ENCODE peak calls at places on chromosomes 13 and 19, in five cellular contexts. U, V, G, F and E are unnamed samples.

GRCh38 chr19:3982701-3983541 is 2.3 kb downstream of the EEF2 start:
- DNase-seq in U (no peak), V (no peak), G (no peak), F (no peak), E (no peak)

GRCh38 chr13:99354371-99354951 is 47.3 kb upstream of the GPR183 start:
- DNase-seq in U (no peak), V (no peak), G (no peak), F (no peak), E (no peak)

GRCh38 chr13:107807306-107808073 is 407.8 kb downstream of the LIG4 start:
- DNase-seq in U (no peak), V (no peak), G (no peak), F (no peak), E (no peak)

GRCh38 chr19:49553451-49554271 is 25.9 kb downstream of the RCN3 start:
- DNase-seq in U (no peak), V (peak; percentile 70), G (no peak), F (no peak), E (no peak)

GRCh38 chr13:97468331-97468730 is 34.4 kb downstream of the RAP2A start:
- DNase-seq in U (no peak), V (no peak), G (no peak), F (no peak), E (no peak)

GRCh38 chr19:42380155-42380554 is 9.9 kb downstream of the CNFN start:
- DNase-seq in U (no peak), V (no peak), G (no peak), F (no peak), E (no peak)

GRCh38 chr19:41431426-41432386 is 4.5 kb upstream of the B3GNT8 start:
- DNase-seq in U (no peak), V (no peak), G (peak; percentile 51), F (peak; percentile 57), E (no peak)

GRCh38 chr13:104580931-104581330 is 1514.7 kb upstream of the SLC10A2 start:
- DNase-seq in U (no peak), V (no peak), G (no peak), F (no peak), E (no peak)

GRCh38 chr13:54953786-54954185 is 1925.2 kb downstream of the OLFM4 start:
- DNase-seq in U (no peak), V (no peak), G (no peak), F (no peak), E (no peak)

GRCh38 chr13:96198038-96198437 is 108.1 kb downstream of the HS6ST3 start:
- DNase-seq in U (no peak), V (no peak), G (no peak), F (no peak), E (no peak)

DNA sequence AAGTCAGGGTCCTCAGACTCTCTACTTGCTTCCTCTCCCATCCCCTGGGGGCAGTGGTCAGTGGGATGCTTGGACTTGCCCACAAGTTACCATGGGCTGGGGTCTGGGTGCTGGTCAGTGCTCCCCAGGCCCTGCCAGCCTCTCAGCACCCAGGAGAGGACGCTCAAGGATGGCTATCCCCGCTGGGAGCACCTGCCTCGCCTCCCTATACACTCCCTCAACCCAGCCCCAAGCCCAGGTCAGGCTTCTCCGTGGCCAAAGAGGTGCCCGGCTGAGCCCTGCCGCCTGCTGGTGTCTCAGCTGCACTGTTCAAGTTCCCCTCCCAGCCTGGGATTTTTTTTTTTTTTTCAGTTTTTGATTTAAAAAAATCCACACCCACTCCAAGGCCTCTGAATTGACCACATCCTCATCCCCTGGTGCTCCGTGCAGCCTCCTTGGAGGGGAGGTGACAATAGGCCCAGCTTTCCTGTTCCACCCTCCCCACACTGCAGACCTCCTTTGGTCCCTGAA is 10.8 kb downstream of the F2RL3 start:
- DNase-seq in U (no peak), V (peak; percentile 58), G (peak; percentile 73), F (peak; percentile 73), E (no peak)
- TF ChIP-seq CTCF in U (peak; percentile 51), V (peak; percentile 61), G (peak; percentile 76), F (peak; percentile 57), E (peak; percentile 82)

GRCh38 chr13:70964124-70964523 is 855.9 kb upstream of the KLHL1 start:
- DNase-seq in U (no peak), V (no peak), G (no peak), F (no peak), E (no peak)

GRCh38 chr13:70959376-70959775 is 851.1 kb upstream of the KLHL1 start:
- DNase-seq in U (no peak), V (no peak), G (no peak), F (no peak), E (no peak)

DNA sequence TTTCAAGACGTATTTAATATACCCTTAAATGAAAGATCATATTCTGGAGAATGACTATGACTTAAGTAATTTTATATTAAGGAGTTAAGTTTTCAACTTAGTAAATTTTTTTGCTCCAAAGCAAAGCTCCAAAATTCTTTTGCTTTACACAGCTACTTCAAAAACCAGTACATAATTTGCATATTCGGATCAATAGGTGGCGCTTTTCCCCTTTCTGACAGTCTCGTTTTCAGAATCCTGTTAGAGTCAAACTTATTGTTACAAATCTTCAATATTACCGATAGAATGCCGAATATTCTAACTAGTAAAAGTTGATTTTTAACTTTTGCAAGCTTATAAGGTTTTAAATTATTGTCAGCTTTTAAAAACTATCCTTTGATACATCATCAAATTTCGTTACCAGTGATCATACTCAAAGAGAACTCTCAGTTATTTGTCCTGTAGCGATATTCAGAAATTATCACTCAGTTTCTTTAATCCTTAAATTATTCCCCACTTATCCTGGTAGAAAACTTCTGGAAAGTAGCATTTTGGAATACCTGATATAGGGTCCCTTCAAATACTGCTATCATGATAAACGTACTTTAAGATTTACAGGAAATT is 852.7 kb upstream of the KLHL1 start:
- DNase-seq in U (peak; percentile 5), V (no peak), G (peak; percentile 26), F (no peak), E (no peak)
- TF ChIP-seq CTCF in U (peak; percentile 41), V (no peak), G (peak; percentile 63), F (peak; percentile 49), E (peak; percentile 91)

GRCh38 chr19:38918526-38918925 is 6.5 kb upstream of the CCER2 start:
- DNase-seq in U (no peak), V (no peak), G (no peak), F (no peak), E (peak; percentile 89)

GRCh38 chr19:38917516-38917915 is 5.5 kb upstream of the CCER2 start:
- DNase-seq in U (no peak), V (no peak), G (no peak), F (no peak), E (peak; percentile 72)

GRCh38 chr19:38915329-38916321 is 3.6 kb upstream of the CCER2 start:
- DNase-seq in U (no peak), V (no peak), G (no peak), F (peak; percentile 34), E (peak; percentile 80)

GRCh38 chr19:38919837-38920528 is 8.0 kb upstream of the CCER2 start:
- DNase-seq in U (no peak), V (no peak), G (no peak), F (no peak), E (peak; percentile 83)

GRCh38 chr19:38917921-38918491 is 6.0 kb upstream of the CCER2 start:
- DNase-seq in U (no peak), V (no peak), G (peak; percentile 36), F (peak; percentile 12), E (peak; percentile 76)
- TF ChIP-seq CTCF in U (no peak), V (no peak), G (peak; percentile 20), F (no peak), E (peak; percentile 35)

GRCh38 chr19:30897034-30897433 is 452.2 kb downstream of the TSHZ3 start:
- DNase-seq in U (no peak), V (no peak), G (no peak), F (no peak), E (no peak)

GRCh38 chr19:30896551-30896950 is 452.7 kb downstream of the TSHZ3 start:
- DNase-seq in U (no peak), V (no peak), G (peak; percentile 65), F (no peak), E (no peak)

GRCh38 chr19:30898353-30899103 is 450.7 kb downstream of the TSHZ3 start:
- DNase-seq in U (no peak), V (no peak), G (peak; percentile 66), F (no peak), E (no peak)

GRCh38 chr19:30897553-30897952 is 451.7 kb downstream of the TSHZ3 start:
- DNase-seq in U (no peak), V (no peak), G (no peak), F (no peak), E (no peak)

DNA sequence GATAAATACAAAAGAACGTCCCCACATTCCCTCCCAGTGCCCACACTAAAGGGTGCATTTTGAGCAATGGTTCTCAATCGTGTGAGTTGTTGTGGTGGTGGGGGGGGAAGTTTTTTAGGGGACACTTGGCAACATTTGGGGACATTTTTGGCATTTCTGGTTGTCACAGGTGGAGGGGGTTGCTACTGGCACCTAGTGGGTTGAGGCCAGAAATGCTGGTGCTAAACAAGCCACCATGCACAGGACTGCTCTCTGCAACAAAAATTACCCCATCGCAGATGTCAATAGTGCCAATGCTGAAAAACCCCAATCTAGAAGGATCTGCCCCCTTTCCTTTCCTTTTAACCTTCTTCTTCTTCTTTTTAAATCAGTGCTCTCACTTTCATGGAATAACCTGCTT is 453.3 kb downstream of the TSHZ3 start:
- DNase-seq in U (no peak), V (no peak), G (peak; percentile 30), F (no peak), E (no peak)
- TF ChIP-seq CTCF in U (no peak), V (no peak), G (peak; percentile 45), F (no peak), E (no peak)

GRCh38 chr19:51365211-51366049 is 758 bp downstream of the ETFB start:
- DNase-seq in U (no peak), V (peak; percentile 45), G (peak; percentile 39), F (no peak), E (no peak)
- TF ChIP-seq CTCF in U (no peak), V (no peak), G (no peak), F (peak; percentile 5), E (peak; percentile 62)

DNA sequence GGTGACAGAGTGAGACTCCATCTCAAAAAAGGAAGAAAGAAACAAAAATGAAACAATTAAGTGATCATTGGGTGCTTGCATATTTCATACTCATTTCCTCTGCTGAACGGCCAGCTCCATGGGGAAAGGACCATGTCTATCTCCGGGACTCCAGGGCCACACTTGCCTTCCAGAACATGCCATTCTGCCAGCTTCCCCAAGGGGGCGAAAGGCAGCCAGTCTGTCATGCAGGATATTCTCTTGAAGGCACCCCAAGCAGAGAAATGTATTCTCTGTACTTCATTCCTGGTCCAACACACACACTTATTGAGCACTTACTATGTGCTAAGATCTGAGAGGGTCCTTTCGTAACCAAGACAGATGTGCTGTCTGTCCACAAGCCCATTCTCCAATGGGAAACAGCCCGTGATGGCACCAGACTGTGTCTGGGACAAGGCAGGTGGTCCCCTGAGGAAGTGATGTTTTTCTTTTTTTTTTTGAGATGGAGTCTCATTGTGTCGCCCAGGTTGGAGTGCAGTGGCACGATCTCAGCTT is 10.2 kb upstream of the CARM1 start:
- DNase-seq in U (no peak), V (peak; percentile 45), G (peak; percentile 83), F (peak; percentile 63), E (no peak)
- TF ChIP-seq CTCF in U (peak; percentile 52), V (peak; percentile 38), G (peak; percentile 77), F (peak; percentile 43), E (peak; percentile 64)

DNA sequence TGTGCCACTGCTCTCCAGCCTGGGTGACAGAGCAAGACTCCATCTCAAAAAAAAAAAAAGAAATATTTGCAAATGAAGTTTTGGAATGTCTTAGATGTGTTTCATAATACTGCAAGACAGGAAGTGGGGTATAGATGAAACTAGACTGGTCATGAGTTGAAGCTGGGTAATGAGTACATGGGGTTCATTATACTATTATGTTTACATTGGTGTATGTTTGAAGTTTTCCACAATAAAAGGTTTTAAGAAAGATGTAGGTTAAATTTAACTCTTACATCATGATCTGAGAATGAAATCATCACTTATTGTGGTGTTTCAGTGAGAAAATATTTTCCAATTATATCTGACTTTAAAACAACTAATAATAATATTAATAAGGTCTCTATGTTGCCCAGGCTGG is 19.0 kb downstream of the FNDC3A start:
- DNase-seq in U (no peak), V (no peak), G (no peak), F (no peak), E (no peak)
- TF ChIP-seq CTCF in U (no peak), V (no peak), G (no peak), F (no peak), E (no peak)

GRCh38 chr13:76473552-76474134 is 412.6 kb downstream of the KCTD12 start:
- DNase-seq in U (peak; percentile 49), V (peak; percentile 73), G (peak; percentile 88), F (peak; percentile 48), E (no peak)
- TF ChIP-seq CTCF in U (peak; percentile 74), V (peak; percentile 89), G (peak; percentile 93), F (peak; percentile 88), E (peak; percentile 99)